ENCODE peak calls at places on chromosome 16, in nine cellular contexts. I, L, Y, X, P, K, B, A and T are unnamed samples.

GRCh38 chr16:64412578-64413280 is 709.1 kb downstream of the CDH11 start:
- DNase-seq in I (no peak), L (no peak), Y (no peak), X (no peak), P (no peak), K (peak), B (no peak), A (peak), T (no peak)

GRCh38 chr16:22117666-22118065 is 25.3 kb downstream of the VWA3A start:
- DNase-seq in I (no peak), L (no peak), Y (no peak), X (no peak), P (no peak), K (no peak), B (no peak), A (no peak), T (no peak)

GRCh38 chr16:85286066-85286712 is 173.9 kb upstream of the CIBAR2 start:
- DNase-seq in I (peak), L (no peak), Y (no peak), X (no peak), P (no peak), K (peak), B (no peak), A (peak), T (no peak)

GRCh38 chr16:14056970-14057369 is 14.1 kb upstream of the MRTFB start:
- DNase-seq in I (peak), L (no peak), Y (no peak), X (no peak), P (no peak), K (peak), B (no peak), A (peak), T (no peak)

GRCh38 chr16:2586241-2586640 is 48.4 kb downstream of the PDPK1 start:
- DNase-seq in I (no peak), L (no peak), Y (no peak), X (peak), P (no peak), K (no peak), B (no peak), A (no peak), T (peak)

GRCh38 chr16:81708459-81709368 is 70.4 kb upstream of the PLCG2 start:
- DNase-seq in I (no peak), L (no peak), Y (peak), X (no peak), P (no peak), K (no peak), B (no peak), A (no peak), T (no peak)

GRCh38 chr16:54242199-54242598 is 44.4 kb downstream of the IRX3 start:
- DNase-seq in I (no peak), L (peak), Y (no peak), X (peak), P (no peak), K (no peak), B (peak), A (no peak), T (no peak)

GRCh38 chr16:48081656-48082055 is 74.1 kb downstream of the ABCC12 start:
- DNase-seq in I (peak), L (no peak), Y (no peak), X (no peak), P (no peak), K (peak), B (no peak), A (peak), T (no peak)

GRCh38 chr16:54336805-54337204 is 50.2 kb upstream of the IRX3 start:
- DNase-seq in I (no peak), L (no peak), Y (no peak), X (no peak), P (no peak), K (no peak), B (no peak), A (no peak), T (no peak)

GRCh38 chr16:61007694-61008093 is 1028.5 kb downstream of the CDH8 start:
- DNase-seq in I (no peak), L (no peak), Y (no peak), X (no peak), P (no peak), K (no peak), B (no peak), A (no peak), T (no peak)

GRCh38 chr16:83470406-83470805 is 337.4 kb upstream of the HSBP1 start:
- DNase-seq in I (no peak), L (no peak), Y (no peak), X (no peak), P (no peak), K (peak), B (no peak), A (peak), T (no peak)

GRCh38 chr16:64627288-64627687 is 494.6 kb downstream of the CDH11 start:
- DNase-seq in I (no peak), L (no peak), Y (no peak), X (peak), P (no peak), K (no peak), B (no peak), A (no peak), T (no peak)

GRCh38 chr16:55179858-55180585 is 144.0 kb upstream of the IRX6 start:
- DNase-seq in I (no peak), L (no peak), Y (peak), X (peak), P (no peak), K (no peak), B (no peak), A (no peak), T (no peak)

GRCh38 chr16:82672676-82673075 is 45.9 kb downstream of the CDH13 start:
- DNase-seq in I (no peak), L (no peak), Y (no peak), X (no peak), P (no peak), K (no peak), B (no peak), A (no peak), T (no peak)

GRCh38 chr16:31696968-31697743 is 169.5 kb downstream of the AHSP start:
- DNase-seq in I (peak), L (no peak), Y (no peak), X (peak), P (no peak), K (peak), B (peak), A (peak), T (no peak)

GRCh38 chr16:14611660-14612059 is 18.4 kb downstream of the PARN start:
- DNase-seq in I (no peak), L (no peak), Y (no peak), X (no peak), P (no peak), K (no peak), B (no peak), A (no peak), T (no peak)

GRCh38 chr16:30820952-30821421 is 34.0 kb upstream of the ZNF629 start:
- DNase-seq in I (no peak), L (no peak), Y (no peak), X (no peak), P (no peak), K (no peak), B (no peak), A (no peak), T (peak)

GRCh38 chr16:23286131-23286532 is 16.0 kb upstream of the SCNN1B start:
- DNase-seq in I (no peak), L (no peak), Y (no peak), X (no peak), P (no peak), K (peak), B (no peak), A (peak), T (no peak)

GRCh38 chr16:3480901-3481695 is 14.2 kb downstream of the C16orf90 start:
- DNase-seq in I (no peak), L (no peak), Y (no peak), X (no peak), P (no peak), K (no peak), B (peak), A (no peak), T (peak)

GRCh38 chr16:27918755-27919154 is 144.8 kb downstream of the GSG1L start:
- DNase-seq in I (no peak), L (no peak), Y (no peak), X (no peak), P (no peak), K (peak), B (no peak), A (peak), T (no peak)

GRCh38 chr16:21703589-21704174 is 39.9 kb downstream of the OTOA start:
- DNase-seq in I (no peak), L (no peak), Y (no peak), X (no peak), P (peak), K (no peak), B (no peak), A (no peak), T (no peak)

GRCh38 chr16:56767018-56767417 is 37.1 kb downstream of the NUP93 start:
- DNase-seq in I (no peak), L (no peak), Y (peak), X (no peak), P (no peak), K (no peak), B (no peak), A (no peak), T (no peak)

GRCh38 chr16:31460582-31461002 is 1.3 kb downstream of the ARMC5 start:
- DNase-seq in I (peak), L (no peak), Y (no peak), X (peak), P (no peak), K (peak), B (peak), A (peak), T (peak)

GRCh38 chr16:57920215-57920890 is 50.6 kb downstream of the CNGB1 start:
- DNase-seq in I (no peak), L (no peak), Y (no peak), X (no peak), P (no peak), K (no peak), B (no peak), A (no peak), T (no peak)

GRCh38 chr16:23898682-23899430 is 63.1 kb downstream of the PRKCB start:
- DNase-seq in I (no peak), L (no peak), Y (no peak), X (no peak), P (no peak), K (no peak), B (no peak), A (no peak), T (no peak)

GRCh38 chr16:51290886-51291285 is 139.8 kb upstream of the SALL1 start:
- DNase-seq in I (no peak), L (no peak), Y (no peak), X (peak), P (no peak), K (no peak), B (no peak), A (no peak), T (no peak)

GRCh38 chr16:11627822-11628457 is 40.3 kb upstream of the SNN start:
- DNase-seq in I (peak), L (peak), Y (no peak), X (no peak), P (no peak), K (peak), B (peak), A (peak), T (no peak)

GRCh38 chr16:48353565-48354163 is 31.5 kb downstream of the SIAH1 start:
- DNase-seq in I (peak), L (peak), Y (peak), X (peak), P (peak), K (peak), B (peak), A (peak), T (no peak)

GRCh38 chr16:53506254-53506653 is 3.2 kb upstream of the AKTIP start:
- DNase-seq in I (no peak), L (no peak), Y (no peak), X (no peak), P (no peak), K (no peak), B (no peak), A (no peak), T (no peak)

GRCh38 chr16:75458029-75458428 is 6.5 kb downstream of the TMEM170A start:
- DNase-seq in I (no peak), L (no peak), Y (no peak), X (no peak), P (no peak), K (no peak), B (no peak), A (no peak), T (no peak)

GRCh38 chr16:3804426-3805016 is 76.0 kb downstream of the CREBBP start:
- DNase-seq in I (peak), L (no peak), Y (no peak), X (no peak), P (no peak), K (no peak), B (peak), A (no peak), T (no peak)

GRCh38 chr16:275786-276232 is at the start of gene RGS11:
- DNase-seq in I (no peak), L (no peak), Y (no peak), X (no peak), P (no peak), K (no peak), B (no peak), A (no peak), T (no peak)

GRCh38 chr16:86575754-86576557 is 2.4 kb upstream of the FOXL1 start:
- DNase-seq in I (peak), L (peak), Y (no peak), X (peak), P (peak), K (peak), B (peak), A (peak), T (no peak)

GRCh38 chr16:24499193-24499814 is 40.1 kb upstream of the RBBP6 start:
- DNase-seq in I (peak), L (peak), Y (no peak), X (peak), P (no peak), K (peak), B (peak), A (peak), T (peak)

GRCh38 chr16:81498351-81498750 is 53.7 kb downstream of the CMIP start:
- DNase-seq in I (no peak), L (no peak), Y (no peak), X (no peak), P (no peak), K (no peak), B (no peak), A (no peak), T (no peak)

GRCh38 chr16:3908951-3909437 is 28.5 kb upstream of the CREBBP start:
- DNase-seq in I (no peak), L (no peak), Y (no peak), X (no peak), P (no peak), K (no peak), B (peak), A (no peak), T (peak)

GRCh38 chr16:84940670-84941551 is 70.4 kb downstream of the ZDHHC7 start:
- DNase-seq in I (peak), L (no peak), Y (no peak), X (no peak), P (no peak), K (peak), B (no peak), A (peak), T (no peak)

GRCh38 chr16:59886021-59886420 is 1151.9 kb upstream of the GOT2 start:
- DNase-seq in I (no peak), L (peak), Y (no peak), X (no peak), P (no peak), K (peak), B (no peak), A (peak), T (no peak)
- TF ChIP-seq CTCF in I (no peak), L (no peak), Y (no peak), X (no peak), P (no peak), K (no peak), B (no peak), A (no peak), T (no peak)

GRCh38 chr16:88005148-88005547 is 53.9 kb downstream of the BANP start:
- DNase-seq in I (no peak), L (no peak), Y (no peak), X (peak), P (no peak), K (no peak), B (peak), A (peak), T (no peak)
- TF ChIP-seq CTCF in I (peak), L (no peak), Y (no peak), X (peak), P (peak), K (peak), B (peak), A (peak), T (peak)

DNA sequence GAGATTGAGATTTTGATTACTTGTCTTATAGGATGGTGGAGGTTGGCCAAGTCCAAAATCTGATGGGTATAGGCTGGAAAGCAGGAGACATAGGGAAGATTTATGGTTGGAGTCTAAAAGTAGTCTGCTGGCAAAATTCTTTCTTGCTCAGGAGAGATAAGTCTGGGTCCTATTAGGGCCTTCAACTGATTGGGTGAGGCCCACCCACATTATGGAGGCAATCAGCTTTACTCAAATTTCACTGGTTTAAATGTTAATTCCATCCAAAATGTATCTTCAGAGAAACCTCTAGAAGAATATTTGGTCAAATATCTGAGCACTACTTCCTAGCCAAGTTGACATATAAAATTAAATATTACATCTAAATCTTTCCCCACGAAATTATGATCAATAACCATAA is 31.7 kb upstream of the CDH8 start:
- DNase-seq in I (no peak), L (no peak), Y (no peak), X (no peak), P (no peak), K (no peak), B (no peak), A (no peak), T (no peak)
- TF ChIP-seq CTCF in I (no peak), L (no peak), Y (no peak), X (no peak), P (no peak), K (no peak), B (no peak), A (no peak), T (no peak)

DNA sequence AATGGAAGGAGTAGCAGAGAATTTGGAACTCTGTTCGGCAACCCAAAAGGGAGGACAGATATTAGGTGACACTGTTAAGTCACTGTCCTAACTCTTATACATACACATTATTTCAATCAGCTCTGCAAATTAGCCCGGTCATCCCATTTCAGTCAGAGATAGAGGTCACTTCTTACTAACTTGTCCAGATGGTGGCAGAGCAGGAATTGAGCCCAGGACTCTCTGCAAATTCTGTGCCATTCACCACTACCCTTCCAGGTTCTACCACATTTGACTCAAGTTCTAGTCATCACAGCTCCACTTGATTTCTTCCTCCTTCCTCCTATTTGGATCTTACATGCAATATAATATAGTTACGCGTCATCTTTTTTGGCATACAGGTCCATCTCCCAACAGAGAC is 35.9 kb upstream of the NUDT7 start:
- DNase-seq in I (no peak), L (no peak), Y (no peak), X (no peak), P (no peak), K (no peak), B (no peak), A (no peak), T (no peak)
- TF ChIP-seq CTCF in I (no peak), L (no peak), Y (no peak), X (no peak), P (no peak), K (no peak), B (peak), A (no peak), T (no peak)

DNA sequence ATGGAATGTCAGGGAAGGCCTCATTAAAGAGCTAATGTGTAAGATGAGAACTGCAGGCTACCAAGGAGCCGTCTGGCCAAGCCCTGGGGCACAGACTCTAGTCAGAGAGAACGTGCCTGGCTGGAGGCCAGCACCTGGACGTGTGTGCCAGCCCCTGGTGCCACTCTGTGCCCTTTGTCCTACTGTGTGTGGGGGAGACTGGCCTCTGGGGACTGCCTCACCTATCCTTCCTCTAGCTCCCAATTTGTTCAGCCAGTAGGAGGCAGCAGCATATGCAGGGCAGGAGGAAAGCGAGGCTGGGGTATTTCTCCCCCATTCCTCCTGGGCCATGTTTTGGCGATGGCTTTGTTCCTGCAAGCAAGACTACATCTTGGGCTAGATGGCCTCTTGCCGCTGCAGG is 37.1 kb downstream of the KNOP1 start:
- DNase-seq in I (no peak), L (peak), Y (no peak), X (no peak), P (no peak), K (no peak), B (no peak), A (no peak), T (no peak)
- TF ChIP-seq CTCF in I (peak), L (no peak), Y (no peak), X (peak), P (no peak), K (no peak), B (peak), A (no peak), T (peak)

DNA sequence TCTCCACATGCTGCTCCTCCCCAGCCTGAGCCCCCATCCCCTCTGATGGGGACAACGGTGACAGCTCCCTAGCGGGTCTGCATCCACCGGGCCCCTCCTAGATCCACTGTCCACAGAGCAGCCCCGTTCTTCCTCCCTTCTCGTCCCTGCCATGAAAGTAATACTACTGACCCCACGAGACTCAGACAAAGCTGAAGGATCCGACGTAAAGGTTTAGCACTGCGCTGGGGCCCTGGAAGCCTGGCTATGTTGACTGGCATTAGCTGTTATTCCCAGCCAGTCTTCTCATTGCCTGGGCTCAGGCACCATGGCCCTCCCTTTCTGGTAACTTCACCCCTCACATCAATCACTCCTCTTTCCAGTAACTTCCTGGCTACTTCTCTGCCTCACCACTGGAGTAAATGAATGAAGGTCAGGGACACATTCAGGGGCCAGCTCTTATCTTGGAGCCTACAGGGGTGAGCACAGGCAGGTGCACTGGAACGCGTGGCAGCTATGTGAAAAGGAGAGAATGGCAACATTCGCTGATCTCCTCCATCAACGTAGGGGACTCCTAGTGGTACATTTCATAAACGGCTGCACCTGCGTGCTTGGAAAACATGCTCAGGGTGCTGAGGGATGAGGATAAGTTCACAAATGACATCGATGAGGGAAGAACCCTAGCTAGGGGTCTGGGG is 30.5 kb downstream of the VAC14 start:
- DNase-seq in I (no peak), L (no peak), Y (no peak), X (no peak), P (no peak), K (no peak), B (no peak), A (no peak), T (no peak)
- TF ChIP-seq CTCF in I (no peak), L (no peak), Y (no peak), X (no peak), P (no peak), K (no peak), B (no peak), A (no peak), T (no peak)